ENCODE peak calls at places on chromosome 20, in ten cellular contexts. X is Calu3; M is brain pericyte; V is activated T-helper 1 cell treated with anti-CD3 and anti-CD28 coated beads, Interleukin-2, amount 50 U/mL, for 16 hours; N is GM04504; Q is body of pancreas; S is SK-N-SH; W is fibroblast of mammary gland; U is GDM1; J is NCI-H1092. T is an unnamed sample.

GRCh38 chr20:2103454-2104153 is 2.0 kb downstream of the STK35 start:
- DNase-seq in S (peak), W (no peak), J (no peak), Q (no peak), V (no peak), N (no peak), X (no peak), M (no peak), U (no peak), T (peak)

GRCh38 chr20:36754656-36755222 is 8.8 kb upstream of the NDRG3 start:
- DNase-seq in N (peak), X (peak), Q (peak), J (peak), M (peak), V (peak), S (peak), U (peak), W (peak), T (peak)

GRCh38 chr20:45470262-45470931 is 844 bp downstream of the WFDC2 start:
- DNase-seq in S (peak), M (no peak), U (no peak), V (no peak), X (peak), J (peak), N (no peak), W (peak), Q (peak), T (no peak)

GRCh38 chr20:5080384-5080877 is 39.3 kb downstream of the PCNA start:
- DNase-seq in M (no peak), W (peak), U (peak), V (no peak), Q (peak), J (no peak), X (no peak), N (peak), S (no peak), T (no peak)

GRCh38 chr20:43914286-43914685 is 366 bp upstream of the TOX2 start:
- DNase-seq in V (no peak), S (no peak), N (no peak), J (no peak), Q (no peak), M (no peak), U (no peak), W (no peak), X (no peak), T (no peak)

GRCh38 chr20:4809707-4810106 is 88.0 kb downstream of the PRND start:
- DNase-seq in V (no peak), Q (no peak), S (no peak), X (no peak), U (no peak), J (no peak), M (no peak), N (no peak), W (no peak), T (no peak)

GRCh38 chr20:24734139-24734538 is 214.9 kb upstream of the CST7 start:
- DNase-seq in Q (no peak), W (no peak), U (no peak), J (no peak), M (no peak), X (no peak), S (no peak), N (no peak), V (no peak), T (no peak)

GRCh38 chr20:32621071-32621913 is 36.2 kb upstream of the NOL4L start:
- DNase-seq in W (no peak), S (peak), J (no peak), U (no peak), V (no peak), N (no peak), Q (no peak), X (no peak), M (peak), T (no peak)

GRCh38 chr20:63491078-63491477 is 7.8 kb downstream of the EEF1A2 start:
- DNase-seq in N (no peak), V (no peak), U (no peak), W (no peak), J (no peak), S (no peak), X (no peak), M (no peak), Q (no peak), T (no peak)

GRCh38 chr20:15937179-15937578 is 636.1 kb downstream of the KIF16B start:
- DNase-seq in U (no peak), N (no peak), W (no peak), X (no peak), J (no peak), S (no peak), V (no peak), Q (no peak), M (no peak), T (no peak)

GRCh38 chr20:43895235-43895634 is 19.4 kb upstream of the TOX2 start:
- DNase-seq in N (no peak), M (no peak), V (no peak), X (no peak), Q (no peak), S (no peak), J (no peak), U (no peak), W (peak), T (no peak)

GRCh38 chr20:35662541-35662940 is 2.2 kb downstream of the CPNE1 start:
- DNase-seq in M (no peak), U (no peak), Q (no peak), J (no peak), W (no peak), V (no peak), X (no peak), N (no peak), S (no peak), T (no peak)

GRCh38 chr20:17969884-17970409 is 1.1 kb downstream of the MGME1 start:
- DNase-seq in M (no peak), U (peak), S (no peak), Q (peak), X (no peak), V (no peak), N (no peak), W (peak), J (no peak), T (no peak)

GRCh38 chr20:20130399-20130798 is 78.1 kb downstream of the CFAP61 start:
- DNase-seq in J (peak), U (no peak), X (no peak), V (no peak), S (no peak), Q (no peak), W (peak), N (no peak), M (no peak), T (no peak)

GRCh38 chr20:31851240-31851955 is 6.0 kb upstream of the FOXS1 start:
- DNase-seq in V (no peak), M (no peak), U (no peak), W (no peak), N (no peak), S (no peak), J (no peak), X (no peak), Q (no peak), T (no peak)

GRCh38 chr20:54054516-54054915 is 15.9 kb downstream of the BCAS1 start:
- DNase-seq in U (no peak), N (no peak), V (no peak), W (no peak), S (no peak), X (no peak), M (no peak), J (no peak), Q (peak), T (no peak)

GRCh38 chr20:32116079-32116521 is 6.6 kb downstream of the TM9SF4 start:
- DNase-seq in X (no peak), U (no peak), V (no peak), W (peak), S (no peak), M (no peak), Q (no peak), N (no peak), J (no peak), T (no peak)

T was measured in HuH-7.